ENCODE peak calls at places on chromosomes 6 and 20, in nine cellular contexts. Q, L, C, B, P, Y, N, O and D are unnamed samples.

GRCh38 chr6:17714177-17714576 is 7.5 kb upstream of the NUP153 start:
- DNase-seq in B (no peak), C (no peak), O (no peak), Q (no peak), Y (peak), P (no peak), L (no peak), N (no peak), D (peak)

GRCh38 chr6:16902520-16902919 is 141.3 kb upstream of the ATXN1 start:
- DNase-seq in B (no peak), C (no peak), O (no peak), P (no peak), Q (no peak), Y (no peak), L (no peak), N (no peak), D (no peak)

GRCh38 chr6:170032706-170033309 is 258.1 kb downstream of the DLL1 start:
- DNase-seq in B (no peak), L (no peak), Y (no peak), P (no peak), C (no peak), N (peak), O (no peak), Q (no peak), D (no peak)

GRCh38 chr20:16539280-16539679 is 34.0 kb downstream of the KIF16B start:
- DNase-seq in L (no peak), O (no peak), B (no peak), C (no peak), Y (no peak), Q (no peak), N (no peak), P (no peak), D (no peak)

GRCh38 chr20:31845300-31845863 is at the start of gene FOXS1:
- DNase-seq in L (peak), Y (no peak), C (peak), N (peak), Q (peak), O (no peak), B (no peak), P (no peak), D (no peak)

GRCh38 chr6:12476484-12476883 is 186.3 kb downstream of the EDN1 start:
- DNase-seq in L (no peak), P (no peak), C (no peak), Y (no peak), O (no peak), N (no peak), B (no peak), Q (no peak), D (no peak)

GRCh38 chr20:22921595-22922421 is 113.3 kb upstream of the SSTR4 start:
- DNase-seq in Q (no peak), C (no peak), O (no peak), Y (peak), B (no peak), P (no peak), N (no peak), L (no peak), D (peak)

GRCh38 chr20:44187054-44187762 is at the start of gene JPH2:
- DNase-seq in L (peak), P (no peak), N (peak), C (peak), Q (peak), B (no peak), Y (peak), O (no peak), D (peak)

GRCh38 chr6:168380956-168381605 is 59.9 kb upstream of the SMOC2 start:
- DNase-seq in Q (no peak), P (no peak), O (no peak), N (no peak), B (no peak), Y (no peak), C (no peak), L (no peak), D (no peak)

GRCh38 chr6:11473008-11473740 is 64.4 kb upstream of the TMEM170B start:
- DNase-seq in P (no peak), O (no peak), N (no peak), C (no peak), Q (no peak), B (no peak), Y (no peak), L (no peak), D (no peak)

GRCh38 chr6:35691027-35691824 is 2.5 kb upstream of the FKBP5 start:
- DNase-seq in N (no peak), O (no peak), P (no peak), B (no peak), Y (peak), C (no peak), L (peak), Q (no peak), D (no peak)

GRCh38 chr6:130453230-130453629 is 87.4 kb downstream of the TMEM200A start:
- DNase-seq in Q (no peak), P (no peak), B (peak), C (no peak), L (no peak), N (no peak), O (no peak), Y (peak), D (peak)

GRCh38 chr20:36644032-36644712 is 1.8 kb downstream of the SLA2 start:
- DNase-seq in N (no peak), O (no peak), B (peak), Q (no peak), Y (no peak), C (no peak), P (no peak), L (no peak), D (no peak)

GRCh38 chr6:151098166-151098565 is 141.6 kb upstream of the AKAP12 start:
- DNase-seq in Q (no peak), P (no peak), N (no peak), L (no peak), O (no peak), Y (no peak), C (no peak), B (no peak), D (no peak)

GRCh38 chr6:97322811-97323210 is 39.8 kb upstream of the MMS22L start:
- DNase-seq in O (no peak), L (no peak), P (no peak), Q (no peak), C (no peak), Y (peak), B (no peak), N (no peak), D (peak)

GRCh38 chr20:39767352-39767751 is 805.2 kb downstream of the DHX35 start:
- DNase-seq in O (no peak), B (no peak), Y (no peak), N (no peak), L (no peak), C (no peak), P (no peak), Q (no peak), D (no peak)

GRCh38 chr20:25059487-25059820 is 1.5 kb upstream of the ACSS1 start:
- DNase-seq in B (no peak), O (no peak), Q (no peak), N (no peak), Y (no peak), L (no peak), P (no peak), C (no peak), D (no peak)

GRCh38 chr6:158069800-158070195 is 88.1 kb downstream of the SYNJ2 start:
- DNase-seq in N (peak), Y (peak), B (no peak), L (no peak), Q (no peak), O (no peak), P (no peak), C (no peak), D (peak)

GRCh38 chr6:138235205-138235604 is 16.9 kb upstream of the PBOV1 start:
- DNase-seq in O (no peak), Q (no peak), N (no peak), B (no peak), C (no peak), Y (no peak), P (no peak), L (no peak), D (no peak)

GRCh38 chr20:49562341-49563014 is 5.5 kb downstream of the PTGIS start:
- DNase-seq in Y (no peak), B (no peak), P (no peak), L (peak), Q (no peak), N (peak), C (no peak), O (no peak), D (no peak)

GRCh38 chr20:33796263-33796906 is 14.8 kb upstream of the CHMP4B start:
- DNase-seq in C (no peak), L (peak), P (no peak), Q (no peak), Y (peak), B (no peak), O (peak), N (no peak), D (peak)

GRCh38 chr6:90818163-90818562 is 231.3 kb upstream of the MAP3K7 start:
- DNase-seq in Y (peak), L (no peak), P (no peak), C (no peak), Q (no peak), B (no peak), N (no peak), O (no peak), D (no peak)

GRCh38 chr20:55160022-55160421 is 684.6 kb downstream of the DOK5 start:
- DNase-seq in N (no peak), O (no peak), B (no peak), Q (no peak), Y (no peak), P (no peak), C (no peak), L (no peak), D (peak)

GRCh38 chr6:43086022-43086658 is 10.0 kb downstream of the PTK7 start:
- DNase-seq in Q (no peak), Y (no peak), L (no peak), P (peak), B (no peak), N (no peak), O (no peak), C (no peak), D (no peak)

GRCh38 chr6:112457891-112458290 is 110.8 kb downstream of the RFPL4B start:
- DNase-seq in P (no peak), L (no peak), N (no peak), C (no peak), B (no peak), O (no peak), Q (no peak), Y (no peak), D (no peak)

GRCh38 chr20:46857061-46857831 is 37.4 kb upstream of the EYA2 start:
- DNase-seq in Y (no peak), C (no peak), B (no peak), L (no peak), N (no peak), P (no peak), O (no peak), Q (no peak), D (no peak)

GRCh38 chr6:113182370-113183141 is 674.6 kb upstream of the MARCKS start:
- DNase-seq in P (no peak), N (no peak), O (peak), C (no peak), Y (peak), L (no peak), B (no peak), Q (no peak), D (peak)